ENCODE peak calls at places on chromosomes 2 and 18, in five cellular contexts. J, D, U, S and I are unnamed samples.

GRCh38 chr2:71646028-71646427 is 192.7 kb downstream of the DYSF start:
- DNase-seq in U (no peak), S (no peak), J (no peak), D (no peak), I (peak)

GRCh38 chr18:26655614-26656400 is 107.5 kb upstream of the KCTD1 start:
- DNase-seq in J (peak), U (peak), D (peak), S (no peak), I (peak)

GRCh38 chr2:127649100-127649611 is 3.2 kb downstream of the GPR17 start:
- DNase-seq in U (no peak), S (no peak), J (no peak), D (no peak), I (no peak)

GRCh38 chr2:175004730-175004979 is 526 bp downstream of the CHN1 start:
- DNase-seq in J (no peak), D (no peak), S (no peak), U (no peak), I (no peak)

GRCh38 chr2:100592226-100592625 is 29.4 kb downstream of the PDCL3 start:
- DNase-seq in U (no peak), S (no peak), D (no peak), J (no peak), I (peak)

GRCh38 chr2:119679846-119680245 is 845 bp downstream of the TMEM177 start:
- DNase-seq in U (no peak), S (no peak), J (no peak), D (peak), I (no peak)

GRCh38 chr2:128654404-128654803 is 335.7 kb upstream of the HS6ST1 start:
- DNase-seq in D (no peak), S (peak), U (no peak), J (no peak), I (no peak)

GRCh38 chr2:20930928-20931327 is 108.0 kb upstream of the LDAH start:
- DNase-seq in U (no peak), S (no peak), D (no peak), J (peak), I (peak)

GRCh38 chr2:240387669-240388358 is 47.6 kb upstream of the GPC1 start:
- DNase-seq in U (no peak), J (peak), S (no peak), D (no peak), I (peak)

GRCh38 chr2:3584076-3584475 is 9.0 kb downstream of the RPS7 start:
- DNase-seq in D (no peak), U (no peak), J (no peak), S (no peak), I (no peak)

GRCh38 chr2:133561045-133561852 is 7.0 kb downstream of the NCKAP5 start:
- DNase-seq in U (peak), S (peak), J (peak), D (peak), I (peak)

GRCh38 chr2:70397186-70397585 is 95.3 kb upstream of the FAM136A start:
- DNase-seq in J (no peak), U (no peak), D (no peak), S (no peak), I (no peak)

GRCh38 chr18:9824474-9824832 is 61.3 kb upstream of the TXNDC2 start:
- DNase-seq in J (no peak), S (no peak), U (no peak), D (no peak), I (peak)

GRCh38 chr2:240184656-240185055 is 44.2 kb upstream of the OTOS start:
- DNase-seq in D (no peak), S (no peak), J (no peak), U (no peak), I (no peak)

GRCh38 chr2:217723078-217723477 is 279.7 kb downstream of the TNS1 start:
- DNase-seq in D (no peak), U (no peak), J (no peak), S (no peak), I (peak)

GRCh38 chr18:27735117-27735516 is 441.8 kb downstream of the CDH2 start:
- DNase-seq in D (no peak), U (no peak), J (no peak), S (no peak), I (no peak)

GRCh38 chr2:65922794-65923193 is 490.4 kb upstream of the SPRED2 start:
- DNase-seq in J (no peak), S (no peak), D (no peak), U (no peak), I (no peak)

GRCh38 chr2:37720533-37721218 is 49.2 kb upstream of the CDC42EP3 start:
- DNase-seq in S (peak), J (no peak), U (no peak), D (no peak), I (peak)

GRCh38 chr2:30373881-30374302 is 73.2 kb upstream of the LCLAT1 start:
- DNase-seq in D (no peak), J (no peak), S (no peak), U (no peak), I (peak)

GRCh38 chr2:241534701-241535375 is 23.7 kb upstream of the BOK start:
- DNase-seq in D (no peak), J (no peak), S (no peak), U (no peak), I (no peak)

GRCh38 chr18:58161659-58162058 is 117.6 kb downstream of the NEDD4L start:
- DNase-seq in J (no peak), D (peak), U (no peak), S (no peak), I (peak)

DNA sequence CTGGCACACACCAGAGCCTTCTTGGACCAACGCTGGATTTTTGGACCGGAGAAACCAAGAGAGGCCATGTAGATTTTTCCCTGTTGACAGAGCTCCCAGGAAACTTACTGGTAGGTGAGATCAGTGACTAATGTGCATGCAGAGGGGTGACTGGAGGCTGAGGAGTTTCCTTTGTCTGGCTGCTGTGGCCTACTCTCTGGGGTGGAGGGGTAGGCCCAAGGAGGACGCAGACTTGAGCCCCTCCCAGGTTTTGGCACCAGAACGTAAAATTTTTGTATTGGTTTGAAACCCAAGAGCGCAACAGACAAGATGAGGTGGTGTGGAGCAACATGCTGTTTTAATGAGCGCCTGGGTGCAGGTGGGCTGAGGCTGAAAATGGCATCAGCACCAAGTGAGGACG is 59.2 kb downstream of the KYNU start:
- DNase-seq in S (no peak), J (no peak), U (no peak), D (no peak), I (no peak)
- H3K4me3 ChIP-seq in S (no peak), J (no peak), U (no peak), D (no peak), I (no peak)

DNA sequence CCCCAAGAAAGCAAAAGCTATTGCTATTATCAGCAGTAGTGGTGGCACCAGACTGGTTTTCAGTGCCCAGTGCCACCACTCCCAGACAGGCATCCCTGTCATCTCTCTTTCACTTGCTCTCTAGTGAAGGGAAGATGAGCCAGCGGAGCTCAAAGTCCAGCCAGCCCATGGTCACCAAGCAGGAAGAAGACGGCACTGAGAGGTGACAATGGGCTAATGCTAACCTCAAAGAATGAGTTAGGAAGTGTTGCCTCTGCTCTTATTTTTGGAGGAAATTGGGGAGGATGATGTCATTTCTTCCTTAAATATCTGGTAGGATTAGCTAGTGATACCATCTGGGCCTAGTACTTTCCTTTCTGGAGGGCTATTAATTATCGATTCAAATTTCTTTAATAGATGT is 1.7 kb downstream of the SP140 start:
- DNase-seq in S (no peak), D (no peak), U (no peak), J (no peak), I (no peak)
- H2AFZ ChIP-seq in S (no peak), D (no peak), U (no peak), J (no peak), I (no peak)

DNA sequence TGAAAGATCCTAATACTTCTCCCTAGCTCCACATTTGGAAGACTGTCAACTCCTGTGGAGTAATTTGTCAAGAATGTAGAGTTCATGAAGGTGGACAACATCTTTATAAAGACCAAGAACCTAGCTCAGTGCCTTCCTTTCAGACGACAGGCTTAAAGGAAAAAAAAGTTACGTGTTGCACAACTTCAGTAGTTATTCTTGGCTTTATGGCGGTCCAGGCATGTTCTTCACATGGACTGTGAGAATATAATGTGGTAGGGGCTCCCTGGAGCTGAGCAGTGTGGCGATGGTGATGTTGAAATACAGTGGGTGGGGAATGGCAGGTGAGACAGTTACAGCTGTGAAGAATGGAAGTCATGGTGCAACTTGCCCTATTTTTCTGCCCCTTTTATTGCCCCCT is 3.9 kb downstream of the TAF1B start:
- DNase-seq in U (no peak), J (no peak), D (no peak), S (no peak), I (peak)
- H3K4me2 ChIP-seq in U (no peak), J (no peak), D (no peak), S (no peak), I (peak)

DNA sequence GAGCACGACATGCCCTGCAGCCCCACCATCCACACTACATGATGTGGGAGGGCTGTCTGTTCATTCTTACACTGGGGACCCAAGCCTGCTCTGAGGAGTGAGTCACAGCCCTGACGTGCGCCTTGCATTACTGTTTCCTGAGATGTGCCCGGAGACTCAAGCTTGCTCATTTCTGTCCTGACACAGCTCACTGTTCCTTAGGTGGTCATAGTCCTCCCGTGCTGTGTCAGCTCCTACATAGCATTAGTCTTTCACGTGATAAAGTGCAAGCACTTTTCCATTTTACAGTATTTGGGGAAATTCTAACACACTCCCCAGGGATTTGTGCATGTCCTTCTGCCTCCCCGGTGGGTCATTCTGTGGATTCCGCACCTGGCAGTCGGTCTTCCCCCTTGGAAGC is 46.2 kb upstream of the TRIM43B start:
- DNase-seq in J (no peak), S (no peak), D (no peak), U (no peak), I (peak)
- H3K4me3 ChIP-seq in J (no peak), S (no peak), D (no peak), U (no peak), I (no peak)

DNA sequence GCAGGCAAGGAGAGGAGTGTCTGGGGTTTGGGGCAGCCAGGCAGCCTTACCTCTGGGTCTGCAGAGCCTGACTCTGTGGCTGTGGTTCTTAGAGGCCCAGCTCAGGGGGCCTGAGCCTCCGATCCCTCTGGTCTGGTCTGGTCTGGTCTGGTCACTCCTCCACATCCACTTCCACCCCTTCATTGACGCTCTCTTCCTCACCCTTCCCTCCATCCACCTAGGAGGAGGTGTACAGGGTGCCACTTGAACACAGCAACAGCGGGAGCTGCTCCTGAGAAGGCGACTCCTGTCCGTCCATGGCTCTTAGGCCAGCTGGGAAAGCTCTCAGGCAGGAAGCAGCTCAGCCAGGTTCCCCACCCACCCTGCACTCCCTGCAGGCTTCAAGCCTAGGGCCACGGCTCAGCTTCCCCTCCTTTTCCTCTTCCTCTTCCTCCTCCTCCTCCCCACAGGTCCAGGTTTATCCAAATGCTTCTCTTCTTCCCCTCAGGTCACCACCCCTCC is 16.9 kb downstream of the GPR55 start:
- DNase-seq in D (no peak), J (no peak), U (no peak), S (no peak), I (no peak)
- H2AFZ ChIP-seq in D (no peak), J (no peak), U (peak), S (no peak), I (peak)

GRCh38 chr18:34224423-34225217 is at the start of gene NOL4:
- DNase-seq in D (peak), J (peak), U (peak), S (no peak), I (peak)
- H3K4me2 ChIP-seq in D (peak), J (peak), U (peak), S (no peak), I (peak)

DNA sequence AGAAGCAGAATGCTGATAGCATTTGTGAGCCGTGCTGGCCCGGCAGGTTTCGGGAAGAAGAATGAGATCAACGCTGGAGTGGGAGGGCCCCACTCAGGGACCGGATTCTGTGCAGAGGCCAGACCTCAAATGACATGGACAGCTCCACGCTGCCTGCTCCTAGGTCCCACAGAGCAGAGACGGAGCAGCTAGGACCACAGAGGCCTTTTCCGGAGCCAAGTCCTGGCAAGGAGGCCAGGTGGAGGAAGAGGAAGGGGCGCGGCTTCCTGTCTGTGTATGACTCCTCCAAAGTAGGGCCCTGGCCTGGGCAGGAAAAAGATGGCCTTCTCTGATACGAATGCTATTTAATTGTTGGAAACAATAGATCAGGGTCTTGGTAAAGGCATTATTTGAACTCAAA is 139.9 kb downstream of the LRRC30 start:
- DNase-seq in D (no peak), U (no peak), J (peak), S (no peak), I (no peak)
- H3K4me3 ChIP-seq in D (no peak), U (no peak), J (no peak), S (no peak), I (no peak)

DNA sequence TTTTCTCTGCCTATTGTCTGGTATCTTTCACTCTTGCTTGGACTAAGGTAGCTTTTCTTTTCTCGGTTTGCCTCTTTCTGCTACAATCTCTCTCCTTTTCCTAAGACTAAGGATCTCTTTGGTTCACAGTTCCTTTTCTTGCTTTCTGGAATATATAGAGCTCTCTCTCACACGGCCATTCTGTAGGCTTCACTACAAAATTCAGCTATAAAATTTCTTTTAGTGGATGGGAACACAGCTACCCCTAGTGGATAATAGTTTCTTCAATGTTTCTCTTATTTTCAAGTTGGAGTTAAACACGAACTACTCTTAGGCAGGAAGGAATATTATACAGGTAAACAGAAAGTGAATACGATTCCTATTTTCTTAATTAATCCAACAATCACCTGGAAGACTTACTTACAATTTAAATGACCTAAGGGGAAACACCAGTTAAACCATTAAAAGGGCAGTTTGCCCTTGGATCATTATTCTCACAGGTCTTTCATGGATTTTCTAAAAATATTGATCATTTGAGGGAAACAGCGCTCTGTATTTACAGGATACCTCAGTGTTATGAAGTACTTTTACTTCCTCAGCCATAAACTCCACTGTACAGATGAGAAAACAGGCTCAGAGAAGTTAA is 140.5 kb downstream of the LRP2 start:
- DNase-seq in D (no peak), J (peak), S (no peak), U (no peak), I (peak)
- H2AFZ ChIP-seq in D (no peak), J (no peak), S (no peak), U (no peak), I (no peak)